ENCODE peak calls at places on chromosomes 5 and 9, in ten cellular contexts. J is GM23338, E is A549, K is Peyer's patch, F is right atrium auricular region, N is fibroblast of lung, B is lower lobe of right lung, T is aorta, G is HCT116, I is PC-9. V is an unnamed sample.

GRCh38 chr9:119366909-119367690 is 2.1 kb downstream of the BRINP1 start:
- DNase-seq in G (no peak), F (no peak), T (no peak), B (no peak), E (no peak), N (no peak), I (no peak), K (no peak), J (no peak), V (no peak)

GRCh38 chr5:33702867-33703266 is 188.9 kb downstream of the ADAMTS12 start:
- DNase-seq in K (no peak), F (no peak), T (no peak), I (no peak), G (no peak), B (no peak), J (no peak), E (no peak), N (no peak), V (no peak)

GRCh38 chr9:130701059-130702022 is 7.8 kb downstream of the EXOSC2 start:
- DNase-seq in J (peak; percentile 91), G (no peak), F (peak; percentile 78), E (peak; percentile 71), T (peak; percentile 92), B (peak; percentile 76), K (peak; percentile 56), N (peak; percentile 91), I (peak; percentile 71), V (peak; percentile 57)

GRCh38 chr9:83155733-83156132 is 92.8 kb upstream of the RASEF start:
- DNase-seq in G (no peak), B (no peak), K (no peak), E (no peak), N (no peak), T (no peak), J (no peak), I (no peak), F (no peak), V (no peak)

GRCh38 chr9:27527702-27528277 is 1.8 kb downstream of the MOB3B start:
- DNase-seq in G (no peak), N (peak; percentile 14), B (no peak), T (no peak), I (no peak), J (no peak), E (no peak), F (no peak), K (peak; percentile 22), V (no peak)

GRCh38 chr5:55037816-55038379 is 13.8 kb downstream of the GZMK start:
- DNase-seq in F (no peak), T (no peak), N (no peak), K (no peak), I (no peak), G (no peak), J (no peak), B (no peak), E (no peak), V (no peak)

GRCh38 chr9:72294952-72295351 is 70.1 kb downstream of the ZFAND5 start:
- DNase-seq in K (no peak), G (no peak), N (no peak), F (no peak), B (peak; percentile 52), I (no peak), T (no peak), E (peak; percentile 50), J (no peak), V (no peak)

GRCh38 chr9:88237454-88238280 is 99.4 kb upstream of the SPATA31C2 start:
- DNase-seq in K (no peak), G (no peak), T (no peak), E (no peak), N (no peak), F (no peak), J (no peak), B (no peak), I (no peak), V (no peak)

GRCh38 chr9:34675048-34675714 is 12.7 kb upstream of the CCL27 start:
- DNase-seq in N (peak; percentile 64), K (peak; percentile 74), G (peak; percentile 60), T (peak; percentile 91), J (peak; percentile 97), E (peak; percentile 84), B (peak; percentile 65), I (peak; percentile 16), F (no peak), V (peak; percentile 13)

GRCh38 chr5:141992349-141992963 is 20.4 kb downstream of the GNPDA1 start:
- DNase-seq in T (peak; percentile 83), I (peak; percentile 55), B (no peak), G (no peak), F (peak; percentile 78), J (peak; percentile 88), K (peak; percentile 81), E (peak; percentile 64), N (peak; percentile 70), V (peak; percentile 72)

GRCh38 chr5:84239509-84239908 is 145.2 kb downstream of the EDIL3 start:
- DNase-seq in G (no peak), N (peak; percentile 68), F (no peak), K (no peak), B (no peak), T (no peak), E (no peak), I (peak; percentile 17), J (no peak), V (no peak)

GRCh38 chr5:122756263-122756911 is 18.5 kb upstream of the SNX2 start:
- DNase-seq in G (no peak), K (no peak), F (no peak), E (no peak), N (peak; percentile 89), J (no peak), B (no peak), I (no peak), T (no peak), V (no peak)

GRCh38 chr5:108061941-108062340 is 320.0 kb downstream of the FBXL17 start:
- DNase-seq in K (no peak), N (peak; percentile 76), F (no peak), T (no peak), G (no peak), J (no peak), E (no peak), B (no peak), I (no peak), V (no peak)

GRCh38 chr5:75054110-75054930 is 2.0 kb upstream of the GCNT4 start:
- DNase-seq in J (peak; percentile 87), E (no peak), T (peak; percentile 78), G (no peak), F (peak; percentile 68), K (no peak), I (peak; percentile 25), N (peak; percentile 50), B (peak; percentile 53), V (no peak)

GRCh38 chr5:168908207-168908606 is 329.0 kb upstream of the PANK3 start:
- DNase-seq in E (no peak), J (no peak), F (peak; percentile 63), N (no peak), G (no peak), K (no peak), T (no peak), B (no peak), I (no peak), V (no peak)

GRCh38 chr5:98464737-98465330 is 308.6 kb upstream of the RGMB start:
- DNase-seq in T (no peak), K (no peak), I (no peak), B (no peak), N (peak; percentile 10), J (no peak), E (no peak), F (no peak), G (no peak), V (no peak)

GRCh38 chr5:31095796-31096195 is 97.7 kb upstream of the CDH6 start:
- DNase-seq in F (no peak), I (no peak), K (no peak), G (no peak), J (no peak), T (no peak), B (no peak), E (no peak), N (no peak), V (no peak)

DNA sequence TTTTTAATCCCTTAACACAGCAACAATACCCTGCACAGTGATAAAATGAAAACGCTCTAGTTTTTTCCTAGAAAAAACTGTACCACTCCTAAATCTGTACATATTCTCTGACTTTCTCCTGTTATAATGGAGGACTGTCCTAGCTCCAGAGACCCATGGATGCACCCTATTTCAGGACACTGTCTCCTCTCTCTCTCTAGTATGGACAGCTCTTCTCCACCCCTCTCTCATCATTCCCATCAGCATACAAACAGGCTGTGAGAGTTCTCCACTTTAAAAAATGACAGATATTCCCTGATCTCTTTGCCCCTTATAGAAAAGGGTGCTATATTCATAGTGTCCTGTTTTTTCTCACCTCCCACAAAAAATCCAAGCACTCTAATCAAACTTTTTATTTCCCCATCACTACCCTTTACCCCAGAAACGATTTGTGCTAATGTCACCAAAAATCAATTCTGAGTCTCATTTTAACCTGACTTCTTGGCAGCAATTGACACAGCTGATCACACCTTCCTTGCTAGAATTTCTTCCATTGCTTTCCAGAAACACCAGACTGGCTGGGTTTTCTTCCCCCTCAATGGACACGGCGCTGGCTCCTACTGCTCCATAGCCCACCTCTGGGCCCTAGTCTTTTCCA is 20.7 kb downstream of the ZNF608 start:
- DNase-seq in B (no peak), N (no peak), E (no peak), T (no peak), G (no peak), K (no peak), F (no peak), J (no peak), I (no peak), V (no peak)
- H3K4me1 ChIP-seq in B (peaks cover 10% of the 10 kb centered on the region), N (no peaks in the 10 kb centered on the region), E (no peaks in the 10 kb centered on the region), T (peaks cover 2% of the 10 kb centered on the region), G (no peaks in the 10 kb centered on the region), K (no peaks in the 10 kb centered on the region), F (peaks cover 25% of the 10 kb centered on the region), J (peaks cover 39% of the 10 kb centered on the region), I (no peaks in the 10 kb centered on the region), V (no peaks in the 10 kb centered on the region)

GRCh38 chr9:136254381-136255165 is 9.0 kb upstream of the QSOX2 start:
- DNase-seq in I (peak; percentile 38), T (no peak), G (no peak), F (no peak), J (no peak), E (peak; percentile 38), K (no peak), B (no peak), N (no peak), V (no peak)
- H3K4me1 ChIP-seq in I (no peaks in the 10 kb centered on the region), T (no peaks in the 10 kb centered on the region), G (peaks cover 10% of the 10 kb centered on the region), F (peaks cover 7% of the 10 kb centered on the region), J (no peaks in the 10 kb centered on the region), E (peaks cover 4% of the 10 kb centered on the region), K (no peaks in the 10 kb centered on the region), B (no peaks in the 10 kb centered on the region), N (peaks cover 2% of the 10 kb centered on the region), V (no peaks in the 10 kb centered on the region)

GRCh38 chr9:134408389-134408788 is 82.1 kb downstream of the RXRA start:
- DNase-seq in T (no peak), F (no peak), K (no peak), J (no peak), N (no peak), B (no peak), E (no peak), I (peak; percentile 78), G (no peak), V (no peak)
- H3K4me1 ChIP-seq in T (peaks cover 1% of the 10 kb centered on the region), F (peaks cover 100% of the 10 kb centered on the region), K (peaks cover 97% of the 10 kb centered on the region), J (no peaks in the 10 kb centered on the region), N (peaks cover 34% of the 10 kb centered on the region), B (peaks cover 100% of the 10 kb centered on the region), E (peaks cover 91% of the 10 kb centered on the region), I (peaks cover 91% of the 10 kb centered on the region), G (peaks cover 32% of the 10 kb centered on the region), V (peaks cover 47% of the 10 kb centered on the region)

DNA sequence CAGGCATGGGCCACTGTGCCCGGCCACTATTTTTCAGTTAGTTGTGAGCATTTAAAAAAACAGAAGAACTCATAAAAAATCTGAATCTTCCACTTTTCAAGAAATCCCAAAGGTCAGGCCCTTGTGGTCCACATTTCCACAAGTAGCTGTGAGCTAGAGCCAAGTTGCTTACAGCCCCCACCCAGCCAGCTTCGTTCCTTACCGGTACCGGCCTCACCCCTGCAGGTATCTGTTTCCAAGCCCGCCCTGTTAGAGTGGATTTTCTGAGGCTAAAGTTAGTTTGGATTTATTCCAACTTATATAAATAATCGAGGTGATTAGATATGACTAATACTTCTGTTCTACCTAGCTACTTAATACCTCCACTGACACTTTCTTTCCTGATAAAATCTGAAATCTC is 81.0 kb downstream of the F2RL2 start:
- DNase-seq in G (no peak), T (no peak), B (no peak), N (no peak), K (no peak), E (no peak), I (no peak), J (no peak), F (no peak), V (no peak)
- H3K4me1 ChIP-seq in G (no peaks in the 10 kb centered on the region), T (no peaks in the 10 kb centered on the region), B (peaks cover 39% of the 10 kb centered on the region), N (no peaks in the 10 kb centered on the region), K (peaks cover 44% of the 10 kb centered on the region), E (peaks cover 11% of the 10 kb centered on the region), I (no peaks in the 10 kb centered on the region), J (peaks cover 17% of the 10 kb centered on the region), F (no peaks in the 10 kb centered on the region), V (peaks cover 57% of the 10 kb centered on the region)

V was measured in effector memory CD4-positive, alpha-beta T cell.